ENCODE peak calls at places on chromosome 22, in nine cellular contexts. O is RWPE1, U is HepG2, Z is thoracic aorta, L is tibial artery, B is right lobe of liver, T is colonic mucosa, F is A549, M is HCT116. P is an unnamed sample.

GRCh38 chr22:44646668-44647067 is 55.3 kb upstream of the PRR5 start:
- DNase-seq in T (no peak), U (no peak), L (no peak), M (no peak), B (no peak), F (no peak), Z (no peak), O (no peak), P (no peak)

GRCh38 chr22:24402460-24403192 is 24.8 kb upstream of the ADORA2A start:
- DNase-seq in L (peak; percentile 88), Z (peak; percentile 83), B (peak; percentile 78), T (peak; percentile 95), O (peak; percentile 67), U (peak; percentile 24), F (peak; percentile 81), M (peak; percentile 82), P (peak; percentile 89)

GRCh38 chr22:35195821-35196220 is 61.5 kb upstream of the HMGXB4 start:
- DNase-seq in O (no peak), B (no peak), F (no peak), L (no peak), M (no peak), T (no peak), Z (no peak), U (no peak), P (no peak)

GRCh38 chr22:38834215-38834953 is 9.4 kb downstream of the NPTXR start:
- DNase-seq in T (no peak), Z (no peak), B (no peak), U (no peak), L (no peak), F (no peak), O (no peak), M (no peak), P (no peak)

GRCh38 chr22:19527861-19528417 is 3.7 kb upstream of the CLDN5 start:
- DNase-seq in O (peak; percentile 26), M (no peak), U (no peak), L (no peak), B (no peak), F (no peak), Z (no peak), T (no peak), P (no peak)

GRCh38 chr22:47366026-47366767 is 603.7 kb downstream of the TBC1D22A start:
- DNase-seq in M (no peak), U (no peak), F (no peak), T (peak; percentile 10), L (no peak), O (no peak), B (no peak), Z (no peak), P (no peak)

GRCh38 chr22:44685384-44686056 is 16.5 kb upstream of the PRR5 start:
- DNase-seq in O (peak; percentile 70), T (peak; percentile 85), F (peak; percentile 53), B (no peak), L (no peak), Z (no peak), U (no peak), M (peak; percentile 35), P (no peak)

GRCh38 chr22:19176732-19177131 is 1.8 kb downstream of the SLC25A1 start:
- DNase-seq in B (no peak), U (no peak), Z (no peak), M (no peak), L (no peak), T (no peak), O (no peak), F (no peak), P (no peak)

GRCh38 chr22:44668886-44669724 is 32.9 kb upstream of the PRR5 start:
- DNase-seq in B (no peak), F (no peak), M (no peak), U (no peak), O (no peak), T (no peak), L (no peak), Z (no peak), P (no peak)

GRCh38 chr22:25208743-25209505 is 9.3 kb downstream of the CRYBB3 start:
- DNase-seq in T (no peak), F (no peak), M (no peak), B (no peak), U (no peak), O (no peak), Z (no peak), L (no peak), P (no peak)

GRCh38 chr22:23110190-23110921 is 31.4 kb downstream of the RSPH14 start:
- DNase-seq in O (no peak), L (no peak), T (no peak), U (no peak), M (no peak), F (no peak), B (no peak), Z (no peak), P (no peak)

GRCh38 chr22:35678836-35679235 is 30.6 kb downstream of the APOL6 start:
- DNase-seq in L (no peak), U (no peak), Z (no peak), O (no peak), M (no peak), F (no peak), B (no peak), T (no peak), P (no peak)

GRCh38 chr22:16953206-16954059 is 54.6 kb downstream of the GAB4 start:
- DNase-seq in F (no peak), T (no peak), B (no peak), L (no peak), Z (no peak), O (no peak), M (no peak), U (no peak), P (no peak)

GRCh38 chr22:44500623-44501022 is 2.6 kb upstream of the RTL6 start:
- DNase-seq in U (no peak), F (no peak), L (no peak), M (no peak), B (no peak), O (no peak), T (no peak), Z (no peak), P (no peak)

GRCh38 chr22:36781656-36782627 is 6.0 kb upstream of the IFT27 start:
- DNase-seq in F (peak; percentile 74), Z (peak; percentile 59), U (peak; percentile 40), B (peak; percentile 79), L (peak; percentile 68), M (peak; percentile 57), O (peak; percentile 72), T (peak; percentile 85), P (peak; percentile 89)

GRCh38 chr22:45831394-45831793 is 145.6 kb downstream of the WNT7B start:
- DNase-seq in U (no peak), T (no peak), L (no peak), F (peak; percentile 28), O (peak; percentile 4), B (no peak), M (peak; percentile 6), Z (no peak), P (no peak)
- TF ChIP-seq CTCF in U (peak; percentile 32), T (no peak), L (no peak), F (peak; percentile 27), O (no peak), B (peak; percentile 47), M (peak; percentile 55), Z (no peak), P (peak; percentile 26)

GRCh38 chr22:43467571-43467970 is 55.8 kb downstream of the MPPED1 start:
- DNase-seq in U (no peak), T (no peak), B (no peak), L (no peak), M (no peak), Z (no peak), O (no peak), F (no peak), P (no peak)
- H3K27ac ChIP-seq in U (no peak overlapping the region), T (no peak overlapping the region), B (no peak overlapping the region), L (no peak overlapping the region), M (no peak overlapping the region), Z (no peak overlapping the region), O (no peak overlapping the region), F (no peak overlapping the region), P (no peak overlapping the region)

DNA sequence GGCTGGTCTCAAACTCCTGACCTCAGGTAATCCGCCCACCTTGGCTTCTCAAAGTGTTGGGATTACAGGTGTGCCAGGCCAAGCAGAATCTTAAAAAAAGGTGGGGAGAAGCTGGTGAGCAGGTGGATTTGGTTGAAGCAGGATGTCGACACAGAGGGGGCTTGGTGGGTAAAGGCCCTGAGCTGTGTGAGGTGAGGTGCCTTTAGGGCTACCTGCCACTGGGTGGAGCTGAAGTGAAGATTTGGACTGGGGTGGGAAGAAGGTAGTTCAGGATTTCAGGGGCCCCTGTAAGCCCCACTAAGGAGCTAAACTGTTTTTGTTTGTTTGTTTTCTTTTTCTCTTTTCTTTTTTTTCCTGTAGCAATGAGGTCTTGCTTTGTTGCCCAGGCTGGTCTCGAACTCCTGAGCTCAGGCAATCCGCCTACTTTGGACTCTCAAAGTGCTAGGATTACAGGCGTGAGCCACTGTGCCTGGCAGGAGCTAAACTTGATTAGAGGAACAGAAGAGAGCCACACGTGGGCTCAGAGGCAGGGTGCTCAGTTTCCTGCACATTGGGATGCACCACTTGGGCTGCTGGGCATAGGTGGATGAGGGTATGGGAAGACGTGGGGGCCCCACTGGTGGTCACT is 6.0 kb downstream of the P2RX6 start:
- DNase-seq in B (no peak), M (no peak), O (no peak), U (no peak), F (no peak), L (no peak), Z (no peak), T (no peak), P (no peak)
- TF ChIP-seq CTCF in B (peak; percentile 14), M (peak; percentile 60), O (peak; percentile 48), U (peak; percentile 43), F (no peak), L (no peak), Z (no peak), T (no peak), P (no peak)

DNA sequence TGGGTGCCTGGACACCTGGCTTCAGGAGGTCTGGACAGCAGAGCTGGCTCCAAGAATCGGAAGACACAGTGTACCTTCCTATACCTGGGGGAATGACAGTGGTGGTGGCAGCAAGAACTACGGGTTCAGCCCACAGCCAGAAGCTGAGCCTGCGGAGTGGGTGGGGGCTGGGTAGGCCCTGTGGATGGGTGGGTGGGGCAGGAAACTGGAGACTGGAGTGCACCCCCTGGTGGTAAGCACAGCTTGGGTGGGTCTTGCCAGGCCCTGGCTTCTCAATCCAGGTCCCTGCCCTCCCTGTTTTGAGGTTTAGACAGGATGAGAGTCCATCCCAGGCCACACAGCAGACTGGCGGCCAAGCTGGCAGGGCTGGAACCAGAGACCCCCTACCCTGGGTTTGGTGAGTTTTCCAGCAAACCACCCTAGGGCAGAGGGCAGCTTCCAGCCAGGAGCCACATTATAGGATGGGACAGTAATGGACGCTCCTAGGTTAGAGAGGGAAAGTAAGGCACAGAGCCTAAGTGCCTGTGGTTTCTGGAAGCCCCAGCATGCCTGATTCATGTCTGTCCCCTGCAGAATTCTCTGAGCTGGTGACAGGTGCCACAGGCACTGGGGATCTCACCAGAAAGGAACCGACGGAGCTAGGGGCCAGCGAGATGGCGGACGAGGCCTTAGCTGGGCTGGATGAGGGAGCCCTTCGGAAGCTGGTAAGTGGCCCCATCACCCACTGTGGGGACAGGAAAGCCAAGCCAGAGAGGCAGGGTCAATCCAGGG is 1.7 kb downstream of the SMTN start:
- DNase-seq in U (peak; percentile 60), M (peak; percentile 69), T (peak; percentile 92), L (peak; percentile 66), B (peak; percentile 74), Z (no peak), O (no peak), F (peak; percentile 74), P (peak; percentile 86)
- H3K27ac ChIP-seq in U (no peak overlapping the region), M (peak overlapping the region; percentile 94), T (peak overlapping the region; percentile 86), L (peak overlapping the region; percentile 99), B (peak overlapping the region; percentile 73), Z (peak overlapping the region; percentile 92), O (peak overlapping the region; percentile 86), F (peak overlapping the region; percentile 92), P (peak overlapping the region; percentile 95)

P was measured in heart left ventricle.